ENCODE peak calls at places on chromosomes 2 and 18, in eight cellular contexts. H is IMR-90; U is CD4-positive, alpha-beta T cell; M is fibroblast of lung; A is upper lobe of right lung; J is body of pancreas; X is astrocyte; K is right atrium auricular region. R is an unnamed sample.

GRCh38 chr18:23684515-23685197 is 4.6 kb upstream of the LAMA3 start:
- DNase-seq in H (no peak), U (no peak), M (no peak), A (no peak), J (no peak), X (peak; percentile 31), K (no peak), R (no peak)

GRCh38 chr18:67417864-67418523 is 98.5 kb downstream of the DSEL start:
- DNase-seq in H (peak; percentile 57), U (no peak), M (peak; percentile 66), A (no peak), J (peak; percentile 2), X (peak; percentile 37), K (no peak), R (no peak)

GRCh38 chr2:73018188-73018825 is 53.2 kb downstream of the SFXN5 start:
- DNase-seq in H (peak; percentile 57), U (no peak), M (peak; percentile 44), A (no peak), J (no peak), X (peak; percentile 34), K (no peak), R (no peak)

GRCh38 chr2:118670868-118671267 is 176.6 kb downstream of the EN1 start:
- DNase-seq in H (peak; percentile 44), U (no peak), M (peak; percentile 70), A (no peak), J (peak; percentile 19), X (peak; percentile 88), K (no peak), R (no peak)

GRCh38 chr2:64679673-64680425 is 26.1 kb upstream of the SERTAD2 start:
- DNase-seq in H (no peak), U (no peak), M (no peak), A (no peak), J (no peak), X (no peak), K (no peak), R (no peak)

GRCh38 chr18:51089691-51090090 is 59.7 kb downstream of the SMAD4 start:
- DNase-seq in H (no peak), U (no peak), M (no peak), A (no peak), J (no peak), X (peak; percentile 30), K (no peak), R (no peak)

GRCh38 chr2:202032841-202033316 is 776 bp upstream of the FZD7 start:
- DNase-seq in H (peak; percentile 51), U (peak; percentile 26), M (peak; percentile 62), A (peak; percentile 85), J (peak; percentile 42), X (no peak), K (no peak), R (peak; percentile 41)

GRCh38 chr2:38600242-38600891 is 2.4 kb downstream of the HNRNPLL start:
- DNase-seq in H (no peak), U (no peak), M (no peak), A (no peak), J (no peak), X (no peak), K (no peak), R (peak; percentile 39)

GRCh38 chr2:47808614-47809013 is 25.7 kb downstream of the MSH6 start:
- DNase-seq in H (no peak), U (no peak), M (no peak), A (no peak), J (no peak), X (no peak), K (no peak), R (no peak)

GRCh38 chr2:231922945-231923344 is 3.3 kb downstream of the NPPC start:
- DNase-seq in H (no peak), U (no peak), M (no peak), A (peak; percentile 19), J (no peak), X (no peak), K (no peak), R (no peak)

GRCh38 chr2:191501390-191502168 is 176.4 kb upstream of the NABP1 start:
- DNase-seq in H (peak; percentile 70), U (no peak), M (peak; percentile 81), A (no peak), J (no peak), X (peak; percentile 36), K (no peak), R (no peak)

GRCh38 chr2:213085538-213085937 is 65.9 kb downstream of the IKZF2 start:
- DNase-seq in H (no peak), U (no peak), M (no peak), A (no peak), J (no peak), X (no peak), K (no peak), R (no peak)

GRCh38 chr2:240925191-240925575 is 19.0 kb downstream of the CROCC2 start:
- DNase-seq in H (no peak), U (no peak), M (no peak), A (peak; percentile 58), J (peak; percentile 1), X (no peak), K (peak; percentile 42), R (peak; percentile 14)

GRCh38 chr18:80023173-80023572 is 11.1 kb upstream of the RBFA start:
- DNase-seq in H (no peak), U (no peak), M (no peak), A (no peak), J (no peak), X (no peak), K (no peak), R (no peak)

GRCh38 chr18:80029690-80030089 is 4.5 kb upstream of the RBFA start:
- DNase-seq in H (no peak), U (no peak), M (no peak), A (no peak), J (no peak), X (no peak), K (no peak), R (no peak)

GRCh38 chr18:80022613-80023012 is 11.6 kb upstream of the RBFA start:
- DNase-seq in H (peak; percentile 24), U (no peak), M (peak; percentile 50), A (no peak), J (no peak), X (peak; percentile 27), K (no peak), R (no peak)

DNA sequence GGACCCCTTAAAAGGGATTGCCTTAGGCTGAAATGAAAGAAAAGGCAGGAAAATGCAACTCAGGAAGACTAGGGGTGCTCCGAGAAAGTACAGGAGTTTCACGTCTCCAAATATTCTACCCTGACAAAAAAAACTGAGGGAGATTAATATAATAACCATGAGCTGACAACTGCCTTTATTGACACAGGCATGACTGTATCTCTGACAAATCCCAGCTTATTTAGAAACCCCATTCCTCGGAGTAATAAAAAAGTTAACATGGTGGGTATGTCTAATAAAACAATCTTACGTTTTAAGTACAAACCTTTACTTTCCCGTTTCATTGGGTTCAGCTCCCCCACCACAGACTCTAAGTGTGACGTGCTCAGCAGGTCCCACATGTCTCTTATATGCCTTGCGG is 7.9 kb upstream of the RBFA start:
- DNase-seq in H (no peak), U (no peak), M (no peak), A (no peak), J (no peak), X (no peak), K (no peak), R (no peak)
- H3K9me3 ChIP-seq in H (peaks cover 37% of the 10 kb centered on the region), U (peaks cover 62% of the 10 kb centered on the region), M (no peaks in the 10 kb centered on the region), A (peaks cover 52% of the 10 kb centered on the region), J (no peaks in the 10 kb centered on the region), X (peaks cover 34% of the 10 kb centered on the region), K (peaks cover 64% of the 10 kb centered on the region), R (no peaks in the 10 kb centered on the region)

GRCh38 chr2:96324716-96325037 is 440 bp upstream of the ITPRIPL1 start:
- DNase-seq in H (no peak), U (no peak), M (no peak), A (no peak), J (no peak), X (no peak), K (no peak), R (no peak)
- H3K27ac ChIP-seq in H (no peak overlapping the region), U (peak overlapping the region; percentile 29), M (no peak overlapping the region), A (no peak overlapping the region), J (no peak overlapping the region), X (no peak overlapping the region), K (peak overlapping the region; percentile 34), R (no peak overlapping the region)

DNA sequence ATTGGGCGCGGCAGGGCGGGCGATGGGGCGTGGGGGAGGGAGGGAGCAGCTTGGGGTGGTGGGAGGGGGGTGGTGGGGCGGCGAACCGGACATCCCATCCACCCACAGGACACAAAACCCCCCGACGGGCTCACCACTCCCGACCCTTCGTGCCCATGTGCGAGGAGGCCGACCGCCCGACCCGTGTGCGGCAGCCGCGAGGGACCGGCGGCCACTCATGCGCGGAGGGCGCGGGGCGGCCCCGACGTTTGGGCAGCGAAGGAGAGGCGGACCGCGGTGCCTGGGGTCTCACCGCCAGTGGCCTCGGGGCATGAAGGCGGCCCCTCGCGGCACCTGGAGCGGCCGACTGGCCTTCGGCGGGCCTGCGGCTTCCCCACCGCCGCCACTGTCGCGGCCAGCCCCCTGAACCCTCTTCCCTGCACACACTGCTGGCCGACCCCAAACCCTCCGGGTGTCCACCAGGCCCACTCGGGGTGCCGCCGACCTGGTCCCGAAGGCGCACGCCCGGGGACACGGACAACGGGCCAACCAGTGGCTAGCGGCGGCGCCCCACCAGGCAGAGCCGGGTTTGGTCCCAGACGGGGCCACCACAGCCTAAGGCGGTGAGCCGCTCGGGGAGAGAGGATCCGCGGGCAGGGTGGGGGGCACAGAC is 94.6 kb upstream of the ANKRD30BL start:
- DNase-seq in H (no peak), U (no peak), M (no peak), A (no peak), J (no peak), X (no peak), K (no peak), R (no peak)
- H3K27me3 ChIP-seq in H (peaks cover 9% of the 10 kb centered on the region), U (peaks cover 9% of the 10 kb centered on the region), M (no peaks in the 10 kb centered on the region), A (peaks cover 23% of the 10 kb centered on the region), J (no peaks in the 10 kb centered on the region), X (no peaks in the 10 kb centered on the region), K (no peaks in the 10 kb centered on the region), R (peaks cover 11% of the 10 kb centered on the region)

GRCh38 chr2:2715036-2715818 is 384.2 kb upstream of the MYT1L start:
- DNase-seq in H (no peak), U (no peak), M (no peak), A (no peak), J (no peak), X (no peak), K (no peak), R (no peak)

GRCh38 chr2:2716771-2717170 is 385.7 kb upstream of the MYT1L start:
- DNase-seq in H (no peak), U (no peak), M (no peak), A (no peak), J (no peak), X (no peak), K (no peak), R (no peak)

GRCh38 chr2:2717406-2717805 is 386.3 kb upstream of the MYT1L start:
- DNase-seq in H (no peak), U (no peak), M (no peak), A (no peak), J (no peak), X (no peak), K (no peak), R (no peak)

GRCh38 chr2:2719015-2719414 is 387.9 kb upstream of the MYT1L start:
- DNase-seq in H (no peak), U (no peak), M (no peak), A (no peak), J (no peak), X (no peak), K (no peak), R (no peak)

DNA sequence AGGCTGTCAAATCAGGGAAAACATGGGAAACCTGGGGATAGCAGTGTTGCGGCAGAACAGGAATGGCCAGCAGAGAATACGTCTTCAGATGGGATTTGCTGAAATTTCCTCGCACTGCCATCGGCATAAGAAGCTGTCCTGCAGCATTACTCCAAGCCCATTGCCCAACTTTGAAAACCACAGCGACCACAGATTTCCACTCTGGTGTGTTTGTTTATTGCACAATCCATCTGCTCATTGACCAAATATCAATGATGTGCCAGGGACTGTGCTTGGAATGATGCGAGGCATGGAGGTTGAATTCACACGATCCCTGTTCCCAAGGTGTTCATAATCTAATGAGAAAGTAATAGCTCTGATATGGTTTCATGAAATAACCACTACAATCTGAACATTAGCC is 383.3 kb upstream of the MYT1L start:
- DNase-seq in H (no peak), U (no peak), M (no peak), A (no peak), J (no peak), X (no peak), K (no peak), R (no peak)
- H3K9me3 ChIP-seq in H (peaks cover 39% of the 10 kb centered on the region), U (no peaks in the 10 kb centered on the region), M (no peaks in the 10 kb centered on the region), A (no peaks in the 10 kb centered on the region), J (no peaks in the 10 kb centered on the region), X (peaks cover 10% of the 10 kb centered on the region), K (no peaks in the 10 kb centered on the region), R (no peaks in the 10 kb centered on the region)

R was measured in colonic mucosa.